ENCODE peak calls at places on chromosomes 6 and 20, in six cellular contexts. H is B cell, V is cardiac fibroblast, I is HT1080, Q is AG08396, L is fibroblast of the aortic adventitia. D is an unnamed sample.

GRCh38 chr6:129744880-129745237 is 34.9 kb upstream of the ARHGAP18 start:
- DNase-seq in H (no peak), V (no peak), I (no peak), Q (no peak), L (no peak), D (no peak)

GRCh38 chr6:109768485-109768884 is 77.4 kb downstream of the FIG4 start:
- DNase-seq in H (no peak), V (no peak), I (peak; percentile 55), Q (no peak), L (peak; percentile 44), D (no peak)

GRCh38 chr6:47131773-47132172 is 89.6 kb upstream of the ADGRF1 start:
- DNase-seq in H (no peak), V (no peak), I (no peak), Q (no peak), L (no peak), D (no peak)

GRCh38 chr6:137271245-137272183 is 52.3 kb upstream of the IFNGR1 start:
- DNase-seq in H (peak; percentile 52), V (peak; percentile 77), I (peak; percentile 18), Q (peak; percentile 29), L (peak; percentile 76), D (no peak)

GRCh38 chr6:41073203-41073967 is 611 bp downstream of the NFYA start:
- DNase-seq in H (peak; percentile 89), V (peak; percentile 88), I (peak; percentile 82), Q (peak; percentile 75), L (no peak), D (peak; percentile 89)

GRCh38 chr20:59937150-59937549 is 3.0 kb downstream of the PPP1R3D start:
- DNase-seq in H (no peak), V (peak; percentile 27), I (no peak), Q (no peak), L (peak; percentile 28), D (no peak)

GRCh38 chr6:115830895-115831294 is 229.8 kb downstream of the FRK start:
- DNase-seq in H (no peak), V (no peak), I (peak; percentile 46), Q (no peak), L (no peak), D (no peak)

GRCh38 chr6:3226422-3227362 is 761 bp downstream of the TUBB2B start:
- DNase-seq in H (peak; percentile 58), V (peak; percentile 8), I (no peak), Q (peak; percentile 42), L (no peak), D (no peak)

GRCh38 chr20:57308451-57309410 is 20.9 kb upstream of the SPO11 start:
- DNase-seq in H (no peak), V (no peak), I (no peak), Q (no peak), L (no peak), D (no peak)

GRCh38 chr20:63255911-63256704 is 1.8 kb upstream of the NKAIN4 start:
- DNase-seq in H (no peak), V (no peak), I (no peak), Q (no peak), L (no peak), D (no peak)

GRCh38 chr6:165646484-165646883 is 16.6 kb downstream of the PDE10A start:
- DNase-seq in H (no peak), V (no peak), I (no peak), Q (no peak), L (no peak), D (no peak)

GRCh38 chr6:16725145-16725864 is 36.0 kb downstream of the ATXN1 start:
- DNase-seq in H (no peak), V (peak; percentile 76), I (peak; percentile 74), Q (peak; percentile 26), L (peak; percentile 81), D (no peak)

GRCh38 chr6:154012852-154013251 is 26.2 kb upstream of the OPRM1 start:
- DNase-seq in H (no peak), V (no peak), I (peak; percentile 33), Q (no peak), L (no peak), D (no peak)

GRCh38 chr6:137808191-137808590 is 58.9 kb upstream of the TNFAIP3 start:
- DNase-seq in H (no peak), V (peak; percentile 60), I (peak; percentile 82), Q (peak; percentile 41), L (peak; percentile 68), D (no peak)

GRCh38 chr6:166412911-166413384 is 30.2 kb upstream of the MPC1 start:
- DNase-seq in H (no peak), V (no peak), I (no peak), Q (no peak), L (no peak), D (no peak)

GRCh38 chr20:24694727-24695528 is 225.5 kb downstream of the SYNDIG1 start:
- DNase-seq in H (no peak), V (no peak), I (no peak), Q (no peak), L (no peak), D (peak; percentile 36)

GRCh38 chr20:47974234-47974878 is 189.1 kb upstream of the SULF2 start:
- DNase-seq in H (no peak), V (no peak), I (no peak), Q (no peak), L (no peak), D (no peak)

GRCh38 chr6:154154389-154154967 is 115.4 kb downstream of the OPRM1 start:
- DNase-seq in H (peak; percentile 63), V (peak; percentile 85), I (peak; percentile 30), Q (peak; percentile 37), L (peak; percentile 87), D (peak; percentile 88)

GRCh38 chr6:123850555-123850954 is 46.9 kb downstream of the NKAIN2 start:
- DNase-seq in H (no peak), V (no peak), I (no peak), Q (no peak), L (no peak), D (no peak)

GRCh38 chr6:27161946-27162603 is 85.4 kb upstream of the PRSS16 start:
- DNase-seq in H (peak; percentile 66), V (peak; percentile 57), I (peak; percentile 79), Q (peak; percentile 12), L (peak; percentile 76), D (peak; percentile 56)

GRCh38 chr6:170292778-170293164 is 1.9 kb upstream of the DLL1 start:
- DNase-seq in H (no peak), V (no peak), I (no peak), Q (peak; percentile 55), L (no peak), D (no peak)

GRCh38 chr6:44851176-44851575 is 463.7 kb downstream of the CDC5L start:
- DNase-seq in H (no peak), V (peak; percentile 64), I (no peak), Q (no peak), L (peak; percentile 55), D (no peak)

GRCh38 chr6:159038914-159039884 is 5.6 kb downstream of the TAGAP start:
- DNase-seq in H (peak; percentile 74), V (peak; percentile 5), I (no peak), Q (no peak), L (peak; percentile 22), D (no peak)

GRCh38 chr6:2168480-2168879 is 76.9 kb downstream of the GMDS start:
- DNase-seq in H (no peak), V (peak; percentile 24), I (no peak), Q (no peak), L (peak; percentile 43), D (no peak)

GRCh38 chr6:52664185-52664990 is 6.5 kb upstream of the TMEM14A start:
- DNase-seq in H (peak; percentile 71), V (peak; percentile 97), I (peak; percentile 95), Q (peak; percentile 97), L (peak; percentile 98), D (peak; percentile 96)

GRCh38 chr6:157335829-157336228 is 12.5 kb upstream of the TMEM242 start:
- DNase-seq in H (no peak), V (no peak), I (peak; percentile 53), Q (no peak), L (no peak), D (peak; percentile 28)

GRCh38 chr20:22408521-22409402 is 175.6 kb downstream of the FOXA2 start:
- DNase-seq in H (no peak), V (no peak), I (no peak), Q (no peak), L (no peak), D (no peak)

GRCh38 chr6:85464260-85464644 is 14.4 kb downstream of the NT5E start:
- DNase-seq in H (no peak), V (peak; percentile 97), I (peak; percentile 99), Q (peak; percentile 72), L (peak; percentile 97), D (no peak)

GRCh38 chr6:131400054-131400781 is 172.8 kb upstream of the ARG1 start:
- DNase-seq in H (no peak), V (peak; percentile 70), I (peak; percentile 95), Q (peak; percentile 45), L (peak; percentile 91), D (no peak)

GRCh38 chr6:151482290-151482689 is 11.5 kb upstream of the CCDC170 start:
- DNase-seq in H (peak; percentile 16), V (peak; percentile 57), I (no peak), Q (peak; percentile 25), L (peak; percentile 33), D (no peak)